ENCODE peak calls at places on chromosomes 12 and 14, in five cellular contexts. G is ovary, C is right lobe of liver, U is adrenal gland, W is HCT116. M is an unnamed sample. For H3K36me3 and H3K9me3, the result is how much of the 10 kb centered on the place peaks cover.

GRCh38 chr14:105028251-105028927 is 7.5 kb upstream of the CDCA4 start:
- DNase-seq in G (no peak), C (no peak), U (peak), W (no peak), M (no peak)

GRCh38 chr12:120404271-120404670 is 33.6 kb upstream of the COX6A1 start:
- DNase-seq in G (no peak), C (no peak), U (no peak), W (no peak), M (no peak)

GRCh38 chr12:18631339-18631738 is 106.5 kb downstream of the PLCZ1 start:
- DNase-seq in G (no peak), C (no peak), U (no peak), W (no peak), M (no peak)

GRCh38 chr12:49253033-49253623 is 11.8 kb upstream of the TUBA1C start:
- DNase-seq in G (no peak), C (no peak), U (no peak), W (no peak), M (no peak)

GRCh38 chr12:26032719-26033241 is 74.3 kb downstream of the RASSF8 start:
- DNase-seq in G (no peak), C (no peak), U (no peak), W (no peak), M (no peak)

GRCh38 chr12:104643093-104643646 is 186.4 kb downstream of the CHST11 start:
- DNase-seq in G (no peak), C (no peak), U (no peak), W (no peak), M (no peak)

GRCh38 chr12:64890873-64891468 is 66.5 kb downstream of the TBC1D30 start:
- DNase-seq in G (no peak), C (no peak), U (no peak), W (peak), M (no peak)

GRCh38 chr12:106522708-106523107 is 60.1 kb upstream of the RFX4 start:
- DNase-seq in G (no peak), C (no peak), U (no peak), W (no peak), M (no peak)

GRCh38 chr12:66280573-66280972 is 21.7 kb upstream of the HELB start:
- DNase-seq in G (no peak), C (no peak), U (no peak), W (no peak), M (no peak)

GRCh38 chr14:81728447-81728846 is 194.8 kb upstream of the SEL1L start:
- DNase-seq in G (no peak), C (no peak), U (no peak), W (no peak), M (no peak)

GRCh38 chr14:91173867-91174266 is 60.0 kb downstream of the DGLUCY start:
- DNase-seq in G (no peak), C (no peak), U (no peak), W (no peak), M (no peak)

GRCh38 chr14:91177797-91178147 is 63.9 kb downstream of the DGLUCY start:
- DNase-seq in G (no peak), C (no peak), U (no peak), W (no peak), M (peak)

GRCh38 chr14:91175296-91175695 is 61.4 kb downstream of the DGLUCY start:
- DNase-seq in G (no peak), C (no peak), U (no peak), W (no peak), M (no peak)

GRCh38 chr14:91175802-91176201 is 61.9 kb downstream of the DGLUCY start:
- DNase-seq in G (no peak), C (no peak), U (no peak), W (no peak), M (no peak)

GRCh38 chr14:91177073-91177796 is 63.4 kb downstream of the DGLUCY start:
- DNase-seq in G (peak), C (peak), U (peak), W (peak), M (no peak)
- H3K36me3 ChIP-seq in G (under half), C (half or more), U (under half), W (under half), M (under half)

DNA sequence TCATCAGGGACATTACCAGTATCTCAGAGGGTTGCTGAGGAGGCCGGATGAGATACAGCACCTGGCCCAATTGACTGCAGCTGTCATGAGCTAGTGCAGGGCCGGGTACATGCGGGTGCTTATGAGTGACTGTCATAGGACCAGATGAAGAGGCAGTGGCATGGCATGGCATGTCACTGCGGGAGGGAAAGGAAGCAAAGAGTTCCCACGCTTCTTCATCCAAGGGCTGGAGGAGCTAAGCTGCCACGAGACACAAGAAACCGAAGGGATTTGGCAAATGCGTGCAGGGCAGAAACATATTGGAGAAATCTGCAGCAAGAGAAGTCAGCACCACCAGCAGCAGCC is 10.7 kb upstream of the GPX2 start:
- DNase-seq in G (no peak), C (no peak), U (no peak), W (no peak), M (no peak)
- H3K9me3 ChIP-seq in G (under half), C (under half), U (under half), W (under half), M (under half)

DNA sequence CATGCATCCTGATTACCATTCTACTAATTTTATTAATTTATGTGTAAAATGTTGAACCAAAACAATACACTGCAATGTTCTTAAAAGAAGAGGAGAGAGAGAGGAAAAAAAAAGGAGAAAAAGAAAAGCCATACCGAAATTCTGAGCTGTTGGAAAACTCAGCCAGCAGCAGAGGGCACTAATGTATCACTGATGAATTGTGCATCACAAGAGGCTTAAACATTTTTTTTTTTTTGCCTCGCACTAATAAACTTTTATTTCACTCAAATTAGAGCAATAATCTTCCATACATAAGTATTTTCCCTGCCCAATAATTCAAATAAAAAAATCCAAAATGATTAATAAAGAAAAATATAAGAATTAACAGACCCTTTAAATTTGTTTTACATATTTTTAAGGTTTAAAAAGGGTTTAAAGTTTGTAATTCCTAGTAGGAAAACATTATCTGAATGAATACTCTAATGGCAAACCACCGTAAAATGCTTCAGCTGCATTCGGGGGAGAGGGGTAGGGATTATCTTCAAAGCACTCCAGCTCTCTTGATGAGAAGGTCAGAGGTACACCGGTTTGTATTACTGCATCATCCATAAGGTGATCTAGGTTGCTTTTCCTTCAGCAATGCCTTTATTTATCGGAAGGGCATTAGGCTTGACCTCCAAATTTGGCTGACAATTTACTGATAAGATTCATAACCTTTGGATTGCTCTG is 41.9 kb downstream of the ATP23 start:
- DNase-seq in G (peak), C (no peak), U (peak), W (peak), M (no peak)
- TF ChIP-seq CTCF in G (peak), C (peak), U (peak), W (peak), M (peak)

GRCh38 chr12:57204454-57204853 is 12.1 kb upstream of the NXPH4 start:
- DNase-seq in G (no peak), C (no peak), U (no peak), W (no peak), M (no peak)

GRCh38 chr12:57203791-57204190 is 12.8 kb upstream of the NXPH4 start:
- DNase-seq in G (no peak), C (no peak), U (no peak), W (no peak), M (no peak)

GRCh38 chr12:57202321-57202720 is 14.3 kb upstream of the NXPH4 start:
- DNase-seq in G (no peak), C (no peak), U (no peak), W (no peak), M (no peak)

GRCh38 chr12:57201631-57202030 is 15.0 kb upstream of the NXPH4 start:
- DNase-seq in G (no peak), C (no peak), U (no peak), W (no peak), M (no peak)

GRCh38 chr12:57203201-57203600 is 13.4 kb upstream of the NXPH4 start:
- DNase-seq in G (no peak), C (no peak), U (no peak), W (no peak), M (no peak)
- H3K36me3 ChIP-seq in G (under half), C (half or more), U (under half), W (under half), M (under half)